ENCODE peak calls at places on chromosomes 12 and 14, in ten cellular contexts. M is activated CD4-positive, alpha-beta T cell treated with anti-CD3 and anti-CD28 coated beads, Interleukin-2, amount 50 U/mL, for 24 hours; O is PC-9; T is activated CD4-positive, CD25-positive, alpha-beta regulatory T cell; P is neural crest cell; Y is M059J; F is retina; Q is sigmoid colon; G is fibroblast of gingiva; R is GM20000. V is an unnamed sample.

GRCh38 chr12:113727651-113728061 is 238.5 kb downstream of the RBM19 start:
- DNase-seq in M (no peak), O (peak), T (no peak), P (no peak), Y (peak), F (no peak), Q (no peak), G (peak), R (no peak), V (peak)

GRCh38 chr12:26416550-26416949 is 221.2 kb downstream of the SSPN start:
- DNase-seq in M (no peak), O (no peak), T (no peak), P (no peak), Y (no peak), F (no peak), Q (no peak), G (no peak), R (no peak), V (no peak)

GRCh38 chr12:115451785-115452736 is 768.1 kb upstream of the TBX3 start:
- DNase-seq in M (no peak), O (no peak), T (no peak), P (peak), Y (no peak), F (peak), Q (no peak), G (no peak), R (peak), V (peak)

GRCh38 chr12:64796205-64796845 is 28.1 kb upstream of the TBC1D30 start:
- DNase-seq in M (no peak), O (peak), T (peak), P (peak), Y (peak), F (peak), Q (no peak), G (peak), R (peak), V (peak)

GRCh38 chr12:12180575-12180974 is 86.3 kb downstream of the LRP6 start:
- DNase-seq in M (no peak), O (no peak), T (no peak), P (no peak), Y (no peak), F (no peak), Q (no peak), G (peak), R (no peak), V (no peak)

GRCh38 chr12:109773384-109774011 is 59.7 kb downstream of the TRPV4 start:
- DNase-seq in M (no peak), O (peak), T (no peak), P (no peak), Y (no peak), F (no peak), Q (peak), G (no peak), R (no peak), V (peak)

GRCh38 chr12:26790645-26790994 is 42.4 kb downstream of the ITPR2 start:
- DNase-seq in M (no peak), O (no peak), T (no peak), P (no peak), Y (peak), F (no peak), Q (no peak), G (no peak), R (no peak), V (no peak)

GRCh38 chr12:26833692-26834168 is 736 bp upstream of the ITPR2 start:
- DNase-seq in M (no peak), O (peak), T (no peak), P (peak), Y (no peak), F (peak), Q (peak), G (peak), R (peak), V (peak)

GRCh38 chr12:92363295-92364146 is 217.9 kb upstream of the BTG1 start:
- DNase-seq in M (no peak), O (no peak), T (no peak), P (peak), Y (peak), F (peak), Q (peak), G (peak), R (peak), V (peak)

GRCh38 chr14:105042813-105043212 is 21.9 kb upstream of the CDCA4 start:
- DNase-seq in M (no peak), O (no peak), T (no peak), P (no peak), Y (no peak), F (no peak), Q (no peak), G (no peak), R (no peak), V (no peak)

GRCh38 chr12:58105225-58106119 is 164.1 kb downstream of the ATP23 start:
- DNase-seq in M (no peak), O (no peak), T (no peak), P (no peak), Y (peak), F (no peak), Q (no peak), G (no peak), R (no peak), V (no peak)

GRCh38 chr14:100294963-100295330 is 11.3 kb downstream of the SLC25A29 start:
- DNase-seq in M (no peak), O (no peak), T (no peak), P (no peak), Y (no peak), F (no peak), Q (peak), G (no peak), R (no peak), V (no peak)

GRCh38 chr12:75471928-75472865 is 8.4 kb upstream of the GLIPR1 start:
- DNase-seq in M (no peak), O (no peak), T (no peak), P (no peak), Y (no peak), F (no peak), Q (no peak), G (no peak), R (no peak), V (peak)

GRCh38 chr12:105235299-105235746 is 651 bp downstream of the APPL2 start:
- DNase-seq in M (no peak), O (no peak), T (no peak), P (no peak), Y (peak), F (no peak), Q (no peak), G (no peak), R (peak), V (no peak)

GRCh38 chr12:101963703-101964102 is 86.3 kb downstream of the DRAM1 start:
- DNase-seq in M (no peak), O (no peak), T (no peak), P (no peak), Y (no peak), F (no peak), Q (no peak), G (no peak), R (no peak), V (no peak)

GRCh38 chr12:103138538-103138937 is 181.1 kb downstream of the ASCL1 start:
- DNase-seq in M (no peak), O (no peak), T (no peak), P (no peak), Y (no peak), F (no peak), Q (no peak), G (no peak), R (no peak), V (no peak)

GRCh38 chr14:71533396-71533795 is 398.8 kb upstream of the RGS6 start:
- DNase-seq in M (no peak), O (no peak), T (no peak), P (no peak), Y (peak), F (no peak), Q (no peak), G (peak), R (no peak), V (no peak)

GRCh38 chr12:67758119-67758873 is 109.8 kb downstream of the DYRK2 start:
- DNase-seq in M (no peak), O (no peak), T (no peak), P (no peak), Y (no peak), F (peak), Q (no peak), G (no peak), R (peak), V (no peak)

GRCh38 chr14:80017796-80018195 is 193.5 kb downstream of the DIO2 start:
- DNase-seq in M (no peak), O (no peak), T (no peak), P (no peak), Y (no peak), F (peak), Q (no peak), G (no peak), R (no peak), V (no peak)

GRCh38 chr12:128471491-128471890 is 204.5 kb downstream of the TMEM132C start:
- DNase-seq in M (no peak), O (no peak), T (no peak), P (no peak), Y (no peak), F (no peak), Q (no peak), G (no peak), R (no peak), V (no peak)

GRCh38 chr12:100995771-100996170 is 201.2 kb downstream of the ANO4 start:
- DNase-seq in M (no peak), O (no peak), T (no peak), P (no peak), Y (peak), F (no peak), Q (no peak), G (no peak), R (peak), V (no peak)

GRCh38 chr14:71439247-71439646 is 493.0 kb upstream of the RGS6 start:
- DNase-seq in M (no peak), O (no peak), T (no peak), P (no peak), Y (peak), F (no peak), Q (no peak), G (peak), R (no peak), V (no peak)

GRCh38 chr12:92961949-92962348 is 32.9 kb upstream of the EEA1 start:
- DNase-seq in M (no peak), O (no peak), T (no peak), P (no peak), Y (peak), F (no peak), Q (no peak), G (no peak), R (no peak), V (no peak)

GRCh38 chr12:14723763-14724162 is 27.4 kb upstream of the GUCY2C start:
- DNase-seq in M (peak), O (peak), T (peak), P (peak), Y (peak), F (no peak), Q (peak), G (peak), R (peak), V (peak)

GRCh38 chr14:79136437-79137430 is 966.6 kb downstream of the NRXN3 start:
- DNase-seq in M (no peak), O (no peak), T (no peak), P (no peak), Y (no peak), F (no peak), Q (no peak), G (no peak), R (no peak), V (no peak)

GRCh38 chr12:11877102-11877826 is 193.5 kb upstream of the BCL2L14 start:
- DNase-seq in M (no peak), O (no peak), T (no peak), P (no peak), Y (no peak), F (no peak), Q (no peak), G (no peak), R (no peak), V (no peak)

GRCh38 chr12:104063712-104064030 is 660 bp upstream of the HCFC2 start:
- DNase-seq in M (no peak), O (no peak), T (no peak), P (no peak), Y (peak), F (no peak), Q (peak), G (peak), R (no peak), V (peak)

GRCh38 chr12:68106160-68106559 is 53.4 kb downstream of the IFNG start:
- DNase-seq in M (no peak), O (no peak), T (no peak), P (no peak), Y (peak), F (no peak), Q (no peak), G (peak), R (no peak), V (no peak)

V was measured in trophoblast cell.